ENCODE peak calls at places on chromosomes 5 and 9, in nine cellular contexts. One of them, this sample, is unnamed.

GRCh38 chr5:73311291-73312110 is 137.1 kb downstream of the FOXD1 start:
- DNase-seq in heart right ventricle: peak; percentile 35
- DNase-seq in tibial nerve: peak; percentile 49
- DNase-seq in psoas muscle: peak; percentile 72
- DNase-seq in spleen: no peak
- DNase-seq in astrocyte: peak; percentile 93
- DNase-seq in gastrocnemius medialis: no peak
- DNase-seq in GM23338: peak; percentile 62
- DNase-seq in NB4: peak; percentile 51
- DNase-seq in this sample: no peak

GRCh38 chr9:82829818-82830217 is 233.1 kb downstream of the RASEF start:
- DNase-seq in heart right ventricle: no peak
- DNase-seq in tibial nerve: no peak
- DNase-seq in psoas muscle: no peak
- DNase-seq in spleen: no peak
- DNase-seq in astrocyte: no peak
- DNase-seq in gastrocnemius medialis: no peak
- DNase-seq in GM23338: no peak
- DNase-seq in NB4: no peak
- DNase-seq in this sample: no peak

GRCh38 chr5:66959668-66960067 is 236.9 kb downstream of the CD180 start:
- DNase-seq in heart right ventricle: no peak
- DNase-seq in tibial nerve: no peak
- DNase-seq in psoas muscle: no peak
- DNase-seq in spleen: no peak
- DNase-seq in astrocyte: peak; percentile 26
- DNase-seq in gastrocnemius medialis: no peak
- DNase-seq in GM23338: no peak
- DNase-seq in NB4: no peak
- DNase-seq in this sample: no peak

GRCh38 chr5:69415584-69415958 is 655 bp downstream of the MARVELD2 start:
- DNase-seq in heart right ventricle: no peak
- DNase-seq in tibial nerve: no peak
- DNase-seq in psoas muscle: no peak
- DNase-seq in spleen: no peak
- DNase-seq in astrocyte: no peak
- DNase-seq in gastrocnemius medialis: no peak
- DNase-seq in GM23338: peak; percentile 51
- DNase-seq in NB4: no peak
- DNase-seq in this sample: no peak

GRCh38 chr5:155794801-155795200 is 532.2 kb upstream of the SGCD start:
- DNase-seq in heart right ventricle: no peak
- DNase-seq in tibial nerve: no peak
- DNase-seq in psoas muscle: no peak
- DNase-seq in spleen: no peak
- DNase-seq in astrocyte: peak; percentile 2
- DNase-seq in gastrocnemius medialis: no peak
- DNase-seq in GM23338: peak; percentile 2
- DNase-seq in NB4: no peak
- DNase-seq in this sample: no peak

GRCh38 chr9:110319781-110320180 is 17.9 kb downstream of the TXNDC8 start:
- DNase-seq in heart right ventricle: no peak
- DNase-seq in tibial nerve: no peak
- DNase-seq in psoas muscle: no peak
- DNase-seq in spleen: no peak
- DNase-seq in astrocyte: no peak
- DNase-seq in gastrocnemius medialis: no peak
- DNase-seq in GM23338: no peak
- DNase-seq in NB4: no peak
- DNase-seq in this sample: no peak

GRCh38 chr5:45454114-45454513 is 242.1 kb downstream of the HCN1 start:
- DNase-seq in heart right ventricle: no peak
- DNase-seq in tibial nerve: no peak
- DNase-seq in psoas muscle: no peak
- DNase-seq in spleen: no peak
- DNase-seq in astrocyte: peak; percentile 0
- DNase-seq in gastrocnemius medialis: peak; percentile 32
- DNase-seq in GM23338: peak; percentile 86
- DNase-seq in NB4: peak; percentile 25
- DNase-seq in this sample: no peak

GRCh38 chr9:114484854-114485443 is 20.3 kb downstream of the WHRN start:
- DNase-seq in heart right ventricle: no peak
- DNase-seq in tibial nerve: no peak
- DNase-seq in psoas muscle: no peak
- DNase-seq in spleen: no peak
- DNase-seq in astrocyte: peak; percentile 82
- DNase-seq in gastrocnemius medialis: no peak
- DNase-seq in GM23338: no peak
- DNase-seq in NB4: peak; percentile 88
- DNase-seq in this sample: peak; percentile 66

GRCh38 chr5:32504923-32505596 is 60.5 kb upstream of the ZFR start:
- DNase-seq in heart right ventricle: peak; percentile 53
- DNase-seq in tibial nerve: peak; percentile 23
- DNase-seq in psoas muscle: peak; percentile 52
- DNase-seq in spleen: no peak
- DNase-seq in astrocyte: peak; percentile 93
- DNase-seq in gastrocnemius medialis: peak; percentile 29
- DNase-seq in GM23338: peak; percentile 26
- DNase-seq in NB4: peak; percentile 70
- DNase-seq in this sample: no peak

GRCh38 chr9:113614843-113615648 is 151.5 kb downstream of the RGS3 start:
- DNase-seq in heart right ventricle: no peak
- DNase-seq in tibial nerve: peak; percentile 45
- DNase-seq in psoas muscle: peak; percentile 64
- DNase-seq in spleen: peak; percentile 69
- DNase-seq in astrocyte: peak; percentile 84
- DNase-seq in gastrocnemius medialis: no peak
- DNase-seq in GM23338: no peak
- DNase-seq in NB4: peak; percentile 36
- DNase-seq in this sample: no peak

GRCh38 chr5:82416506-82416905 is 138.4 kb upstream of the RPS23 start:
- DNase-seq in heart right ventricle: no peak
- DNase-seq in tibial nerve: no peak
- DNase-seq in psoas muscle: no peak
- DNase-seq in spleen: no peak
- DNase-seq in astrocyte: peak; percentile 39
- DNase-seq in gastrocnemius medialis: no peak
- DNase-seq in GM23338: no peak
- DNase-seq in NB4: no peak
- DNase-seq in this sample: no peak

GRCh38 chr5:10760033-10760975 is 730 bp downstream of the DAP start:
- DNase-seq in heart right ventricle: no peak
- DNase-seq in tibial nerve: no peak
- DNase-seq in psoas muscle: no peak
- DNase-seq in spleen: no peak
- DNase-seq in astrocyte: peak; percentile 53
- DNase-seq in gastrocnemius medialis: no peak
- DNase-seq in GM23338: peak; percentile 67
- DNase-seq in NB4: peak; percentile 69
- DNase-seq in this sample: no peak

GRCh38 chr5:10761842-10762165 is 770 bp upstream of the DAP start:
- DNase-seq in heart right ventricle: no peak
- DNase-seq in tibial nerve: no peak
- DNase-seq in psoas muscle: no peak
- DNase-seq in spleen: no peak
- DNase-seq in astrocyte: no peak
- DNase-seq in gastrocnemius medialis: no peak
- DNase-seq in GM23338: no peak
- DNase-seq in NB4: no peak
- DNase-seq in this sample: no peak

GRCh38 chr5:10760976-10761841 is at the start of gene DAP:
- DNase-seq in heart right ventricle: peak; percentile 90
- DNase-seq in tibial nerve: peak; percentile 78
- DNase-seq in psoas muscle: peak; percentile 86
- DNase-seq in spleen: peak; percentile 97
- DNase-seq in astrocyte: peak; percentile 64
- DNase-seq in gastrocnemius medialis: peak; percentile 38
- DNase-seq in GM23338: peak; percentile 87
- DNase-seq in NB4: peak; percentile 93
- DNase-seq in this sample: peak; percentile 67

GRCh38 chr5:10762776-10763500 is 1.9 kb upstream of the DAP start:
- DNase-seq in heart right ventricle: no peak
- DNase-seq in tibial nerve: no peak
- DNase-seq in psoas muscle: no peak
- DNase-seq in spleen: peak; percentile 80
- DNase-seq in astrocyte: no peak
- DNase-seq in gastrocnemius medialis: no peak
- DNase-seq in GM23338: no peak
- DNase-seq in NB4: no peak
- DNase-seq in this sample: no peak

GRCh38 chr5:10762178-10762775 is 1.2 kb upstream of the DAP start:
- DNase-seq in heart right ventricle: peak; percentile 39
- DNase-seq in tibial nerve: no peak
- DNase-seq in psoas muscle: peak; percentile 27
- DNase-seq in spleen: peak; percentile 87
- DNase-seq in astrocyte: no peak
- DNase-seq in gastrocnemius medialis: peak; percentile 18
- DNase-seq in GM23338: no peak
- DNase-seq in NB4: peak; percentile 34
- DNase-seq in this sample: no peak
- H3K4me3 ChIP-seq in heart right ventricle: no peak overlapping the region
- H3K4me3 ChIP-seq in tibial nerve: no peak overlapping the region
- H3K4me3 ChIP-seq in psoas muscle: no peak overlapping the region
- H3K4me3 ChIP-seq in spleen: no peak overlapping the region
- H3K4me3 ChIP-seq in astrocyte: peak overlapping the region; percentile 62
- H3K4me3 ChIP-seq in gastrocnemius medialis: no peak overlapping the region
- H3K4me3 ChIP-seq in GM23338: peak overlapping the region; percentile 90
- H3K4me3 ChIP-seq in NB4: no peak overlapping the region
- H3K4me3 ChIP-seq in this sample: no peak overlapping the region

GRCh38 chr9:21137020-21137419 is 4.6 kb downstream of the IFNW1 start:
- DNase-seq in heart right ventricle: no peak
- DNase-seq in tibial nerve: no peak
- DNase-seq in psoas muscle: no peak
- DNase-seq in spleen: no peak
- DNase-seq in astrocyte: no peak
- DNase-seq in gastrocnemius medialis: no peak
- DNase-seq in GM23338: no peak
- DNase-seq in NB4: no peak
- DNase-seq in this sample: no peak

GRCh38 chr9:21135736-21136135 is 5.9 kb downstream of the IFNW1 start:
- DNase-seq in heart right ventricle: no peak
- DNase-seq in tibial nerve: no peak
- DNase-seq in psoas muscle: no peak
- DNase-seq in spleen: no peak
- DNase-seq in astrocyte: no peak
- DNase-seq in gastrocnemius medialis: no peak
- DNase-seq in GM23338: peak; percentile 31
- DNase-seq in NB4: no peak
- DNase-seq in this sample: no peak

GRCh38 chr9:21144620-21145019 is 3.0 kb upstream of the IFNW1 start:
- DNase-seq in heart right ventricle: no peak
- DNase-seq in tibial nerve: no peak
- DNase-seq in psoas muscle: no peak
- DNase-seq in spleen: no peak
- DNase-seq in astrocyte: no peak
- DNase-seq in gastrocnemius medialis: no peak
- DNase-seq in GM23338: no peak
- DNase-seq in NB4: peak; percentile 32
- DNase-seq in this sample: no peak

GRCh38 chr9:21141427-21141882 is at the start of gene IFNW1:
- DNase-seq in heart right ventricle: no peak
- DNase-seq in tibial nerve: no peak
- DNase-seq in psoas muscle: no peak
- DNase-seq in spleen: no peak
- DNase-seq in astrocyte: no peak
- DNase-seq in gastrocnemius medialis: no peak
- DNase-seq in GM23338: peak; percentile 43
- DNase-seq in NB4: no peak
- DNase-seq in this sample: no peak
- TF ChIP-seq CTCF in heart right ventricle: no peak
- TF ChIP-seq CTCF in tibial nerve: no peak
- TF ChIP-seq CTCF in psoas muscle: no peak
- TF ChIP-seq CTCF in spleen: no peak
- TF ChIP-seq CTCF in astrocyte: no peak
- TF ChIP-seq CTCF in gastrocnemius medialis: no peak
- TF ChIP-seq CTCF in GM23338: peak; percentile 54
- TF ChIP-seq CTCF in NB4: peak; percentile 31
- TF ChIP-seq CTCF in this sample: peak; percentile 16

GRCh38 chr5:139667001-139667729 is 19.0 kb downstream of the CXXC5 start:
- DNase-seq in heart right ventricle: no peak
- DNase-seq in tibial nerve: no peak
- DNase-seq in psoas muscle: no peak
- DNase-seq in spleen: no peak
- DNase-seq in astrocyte: no peak
- DNase-seq in gastrocnemius medialis: no peak
- DNase-seq in GM23338: no peak
- DNase-seq in NB4: no peak
- DNase-seq in this sample: no peak
- H3K4me3 ChIP-seq in heart right ventricle: peak overlapping the region; percentile 56
- H3K4me3 ChIP-seq in tibial nerve: no peak overlapping the region
- H3K4me3 ChIP-seq in psoas muscle: peak overlapping the region; percentile 67
- H3K4me3 ChIP-seq in spleen: no peak overlapping the region
- H3K4me3 ChIP-seq in astrocyte: no peak overlapping the region
- H3K4me3 ChIP-seq in gastrocnemius medialis: peak overlapping the region; percentile 52
- H3K4me3 ChIP-seq in GM23338: no peak overlapping the region
- H3K4me3 ChIP-seq in NB4: no peak overlapping the region
- H3K4me3 ChIP-seq in this sample: peak overlapping the region; percentile 65

GRCh38 chr5:74313896-74314295 is 326.6 kb downstream of the ENC1 start:
- DNase-seq in heart right ventricle: no peak
- DNase-seq in tibial nerve: no peak
- DNase-seq in psoas muscle: no peak
- DNase-seq in spleen: no peak
- DNase-seq in astrocyte: no peak
- DNase-seq in gastrocnemius medialis: no peak
- DNase-seq in GM23338: no peak
- DNase-seq in NB4: no peak
- DNase-seq in this sample: no peak

GRCh38 chr5:74312746-74313145 is 327.8 kb downstream of the ENC1 start:
- DNase-seq in heart right ventricle: no peak
- DNase-seq in tibial nerve: no peak
- DNase-seq in psoas muscle: no peak
- DNase-seq in spleen: no peak
- DNase-seq in astrocyte: peak; percentile 91
- DNase-seq in gastrocnemius medialis: no peak
- DNase-seq in GM23338: no peak
- DNase-seq in NB4: no peak
- DNase-seq in this sample: no peak

GRCh38 chr5:74318985-74319563 is 321.5 kb downstream of the ENC1 start:
- DNase-seq in heart right ventricle: no peak
- DNase-seq in tibial nerve: no peak
- DNase-seq in psoas muscle: no peak
- DNase-seq in spleen: no peak
- DNase-seq in astrocyte: peak; percentile 63
- DNase-seq in gastrocnemius medialis: no peak
- DNase-seq in GM23338: no peak
- DNase-seq in NB4: no peak
- DNase-seq in this sample: no peak

GRCh38 chr5:74314906-74315305 is 325.6 kb downstream of the ENC1 start:
- DNase-seq in heart right ventricle: no peak
- DNase-seq in tibial nerve: no peak
- DNase-seq in psoas muscle: no peak
- DNase-seq in spleen: no peak
- DNase-seq in astrocyte: no peak
- DNase-seq in gastrocnemius medialis: no peak
- DNase-seq in GM23338: no peak
- DNase-seq in NB4: no peak
- DNase-seq in this sample: no peak

GRCh38 chr5:74316064-74316586 is 324.4 kb downstream of the ENC1 start:
- DNase-seq in heart right ventricle: no peak
- DNase-seq in tibial nerve: no peak
- DNase-seq in psoas muscle: peak; percentile 22
- DNase-seq in spleen: no peak
- DNase-seq in astrocyte: peak; percentile 98
- DNase-seq in gastrocnemius medialis: no peak
- DNase-seq in GM23338: no peak
- DNase-seq in NB4: no peak
- DNase-seq in this sample: peak; percentile 16
- TF ChIP-seq CTCF in heart right ventricle: no peak
- TF ChIP-seq CTCF in tibial nerve: no peak
- TF ChIP-seq CTCF in psoas muscle: no peak
- TF ChIP-seq CTCF in spleen: no peak
- TF ChIP-seq CTCF in astrocyte: no peak
- TF ChIP-seq CTCF in gastrocnemius medialis: no peak
- TF ChIP-seq CTCF in GM23338: no peak
- TF ChIP-seq CTCF in NB4: no peak
- TF ChIP-seq CTCF in this sample: no peak